ENCODE peak calls at places on chromosomes 3 and 15, in six cellular contexts. R is prostate gland, O is ovary, T is aorta, V is uterus, Q is fibroblast of mammary gland. P is an unnamed sample.
A peak's percentile ranks its signal among the peaks of the same experiment; 100 is the strongest.

GRCh38 chr15:66849393-66849745 is 147.3 kb downstream of the SMAD6 start:
- DNase-seq in R (no peak), O (no peak), T (no peak), V (no peak), Q (no peak), P (no peak)

GRCh38 chr3:114484895-114485294 is 191.1 kb downstream of the TIGIT start:
- DNase-seq in R (no peak), O (no peak), T (no peak), V (no peak), Q (no peak), P (no peak)

GRCh38 chr15:72784233-72784876 is 797 bp upstream of the ADPGK start:
- DNase-seq in R (peak; percentile 66), O (peak; percentile 47), T (no peak), V (no peak), Q (peak; percentile 88), P (peak; percentile 96)

GRCh38 chr15:29312387-29312786 is 42.8 kb upstream of the NSMCE3 start:
- DNase-seq in R (no peak), O (no peak), T (no peak), V (no peak), Q (peak; percentile 34), P (no peak)

GRCh38 chr15:51499379-51499976 is 123.1 kb downstream of the DMXL2 start:
- DNase-seq in R (no peak), O (no peak), T (no peak), V (no peak), Q (peak; percentile 61), P (peak; percentile 70)

GRCh38 chr3:22835041-22835440 is 368.1 kb upstream of the UBE2E2 start:
- DNase-seq in R (no peak), O (no peak), T (no peak), V (no peak), Q (peak; percentile 8), P (no peak)

GRCh38 chr15:75622505-75622904 is 3.0 kb downstream of the SNUPN start:
- DNase-seq in R (no peak), O (no peak), T (no peak), V (no peak), Q (no peak), P (no peak)

GRCh38 chr15:85404156-85404921 is 23.9 kb downstream of the AKAP13 start:
- DNase-seq in R (no peak), O (no peak), T (no peak), V (no peak), Q (no peak), P (no peak)

GRCh38 chr3:120495809-120496208 is 45.0 kb upstream of the FSTL1 start:
- DNase-seq in R (no peak), O (no peak), T (no peak), V (no peak), Q (no peak), P (no peak)

GRCh38 chr3:195849322-195850074 is 37.8 kb upstream of the MUC4 start:
- DNase-seq in R (no peak), O (no peak), T (no peak), V (no peak), Q (no peak), P (no peak)

GRCh38 chr3:130699765-130700164 is 46.9 kb downstream of the PIK3R4 start:
- DNase-seq in R (no peak), O (no peak), T (no peak), V (no peak), Q (peak; percentile 47), P (peak; percentile 39)

GRCh38 chr3:48897401-48898376 is 993 bp downstream of the SLC25A20 start:
- DNase-seq in R (no peak), O (no peak), T (no peak), V (no peak), Q (no peak), P (no peak)

GRCh38 chr3:67635257-67635656 is 19.2 kb downstream of the SUCLG2 start:
- DNase-seq in R (no peak), O (no peak), T (no peak), V (no peak), Q (peak; percentile 96), P (no peak)

GRCh38 chr3:11238057-11238456 is 34.1 kb upstream of the ATG7 start:
- DNase-seq in R (no peak), O (no peak), T (no peak), V (no peak), Q (peak; percentile 87), P (no peak)

GRCh38 chr3:177673105-177673804 is 476.0 kb upstream of the TBL1XR1 start:
- DNase-seq in R (no peak), O (peak; percentile 18), T (no peak), V (no peak), Q (peak; percentile 92), P (no peak)

GRCh38 chr3:45145681-45146614 is at the start of gene CDCP1:
- DNase-seq in R (peak; percentile 37), O (no peak), T (peak; percentile 55), V (peak; percentile 26), Q (no peak), P (no peak)

GRCh38 chr15:63296195-63296594 is 18.8 kb downstream of the APH1B start:
- DNase-seq in R (no peak), O (no peak), T (no peak), V (no peak), Q (no peak), P (no peak)

GRCh38 chr3:172461530-172462138 is 13.4 kb upstream of the GHSR start:
- DNase-seq in R (no peak), O (no peak), T (no peak), V (no peak), Q (peak; percentile 42), P (peak; percentile 48)

GRCh38 chr3:171187706-171188290 is 161.3 kb upstream of the SLC2A2 start:
- DNase-seq in R (peak; percentile 7), O (no peak), T (no peak), V (no peak), Q (peak; percentile 56), P (peak; percentile 50)

GRCh38 chr15:86865920-86866319 is 786.2 kb downstream of the AGBL1 start:
- DNase-seq in R (no peak), O (no peak), T (no peak), V (no peak), Q (no peak), P (no peak)

GRCh38 chr3:44042772-44043171 is 198.9 kb upstream of the TOPAZ1 start:
- DNase-seq in R (no peak), O (no peak), T (no peak), V (no peak), Q (no peak), P (no peak)

GRCh38 chr15:48307586-48307985 is 23.6 kb upstream of the DUT start:
- DNase-seq in R (no peak), O (no peak), T (no peak), V (no peak), Q (peak; percentile 3), P (no peak)

GRCh38 chr3:72336821-72337479 is 511.3 kb downstream of the SHQ1 start:
- DNase-seq in R (peak; percentile 90), O (peak; percentile 98), T (peak; percentile 68), V (peak; percentile 94), Q (peak; percentile 94), P (peak; percentile 67)
- H3K4me3 ChIP-seq in R (no peak overlapping the region), O (no peak overlapping the region), T (no peak overlapping the region), V (no peak overlapping the region), Q (no peak overlapping the region), P (no peak overlapping the region)

GRCh38 chr3:168327836-168328235 is 232.1 kb upstream of the GOLIM4 start:
- DNase-seq in R (no peak), O (no peak), T (no peak), V (no peak), Q (no peak), P (no peak)

GRCh38 chr3:168325684-168326083 is 230.0 kb upstream of the GOLIM4 start:
- DNase-seq in R (no peak), O (no peak), T (no peak), V (no peak), Q (no peak), P (no peak)

DNA sequence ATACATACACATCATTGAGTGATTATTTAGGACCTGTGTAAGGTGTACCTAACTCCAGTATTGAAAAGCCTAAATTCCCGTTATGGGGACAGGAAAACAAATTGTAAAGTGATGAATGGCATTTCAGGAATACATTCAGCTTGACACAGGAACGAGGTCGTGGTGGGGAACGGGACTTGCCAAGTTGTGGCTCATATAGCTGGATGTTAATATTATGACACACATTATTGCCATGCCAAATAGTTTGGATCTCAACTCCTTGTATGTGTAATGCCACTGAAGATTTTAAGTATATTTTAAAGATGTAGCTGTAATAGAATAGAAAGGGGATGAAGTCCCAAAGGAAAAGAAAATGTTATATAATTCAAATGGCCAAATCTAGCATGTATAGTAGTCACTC is 227.2 kb upstream of the GOLIM4 start:
- DNase-seq in R (no peak), O (no peak), T (no peak), V (no peak), Q (peak; percentile 5), P (no peak)
- H3K4me3 ChIP-seq in R (no peak overlapping the region), O (no peak overlapping the region), T (no peak overlapping the region), V (no peak overlapping the region), Q (no peak overlapping the region), P (no peak overlapping the region)

DNA sequence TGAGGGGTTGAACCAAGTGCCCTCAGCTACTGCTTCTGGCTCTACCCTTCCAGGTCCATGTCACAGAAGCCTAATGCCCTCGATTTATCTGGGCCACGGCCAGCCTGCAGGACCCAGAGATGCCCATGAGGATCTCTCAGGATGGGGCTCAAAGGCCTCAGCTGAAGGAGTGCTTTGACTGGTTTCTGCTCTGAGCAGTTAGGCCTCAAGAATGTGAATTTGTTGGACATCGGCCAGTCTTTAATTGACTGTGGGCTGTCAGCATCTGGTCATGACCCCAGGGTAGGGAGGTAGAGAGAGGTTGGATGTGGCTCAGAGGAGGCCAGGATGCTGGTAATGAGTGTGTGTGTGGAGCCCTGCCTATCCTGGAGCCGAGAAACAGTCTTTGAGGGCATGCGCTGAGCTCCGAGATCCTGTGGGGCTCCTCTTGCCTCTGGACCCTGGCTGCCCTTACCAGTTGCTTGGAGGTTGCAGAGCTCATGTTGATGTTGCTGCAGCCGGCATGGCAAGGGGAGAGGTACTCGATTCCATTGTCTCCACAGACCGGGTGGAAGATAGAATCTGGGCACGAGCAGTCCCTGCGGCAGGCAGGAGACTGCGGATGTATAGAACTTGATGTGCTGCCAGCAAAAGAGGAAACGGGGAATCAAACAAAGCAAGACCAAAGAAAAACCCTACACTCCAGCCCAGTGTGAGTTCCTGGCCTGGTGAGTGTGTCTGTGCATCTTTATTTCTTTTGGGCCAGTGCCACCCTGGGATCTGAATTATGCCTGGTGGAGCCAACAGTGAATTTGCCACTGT is 49.2 kb upstream of the RAB6B start:
- DNase-seq in R (peak; percentile 86), O (no peak), T (no peak), V (no peak), Q (peak; percentile 93), P (peak; percentile 7)
- H3K4me3 ChIP-seq in R (no peak overlapping the region), O (no peak overlapping the region), T (no peak overlapping the region), V (no peak overlapping the region), Q (no peak overlapping the region), P (no peak overlapping the region)

GRCh38 chr15:70526974-70527325 is 236.4 kb downstream of the UACA start:
- DNase-seq in R (no peak), O (no peak), T (no peak), V (no peak), Q (no peak), P (no peak)
- H3K4me3 ChIP-seq in R (no peak overlapping the region), O (no peak overlapping the region), T (no peak overlapping the region), V (peak overlapping the region; percentile 16), Q (no peak overlapping the region), P (no peak overlapping the region)

GRCh38 chr3:141445990-141446389 is 40.8 kb upstream of the RASA2 start:
- DNase-seq in R (no peak), O (no peak), T (no peak), V (no peak), Q (no peak), P (no peak)
- H3K4me3 ChIP-seq in R (no peak overlapping the region), O (no peak overlapping the region), T (no peak overlapping the region), V (no peak overlapping the region), Q (no peak overlapping the region), P (no peak overlapping the region)

P was measured in A673.